ENCODE peak calls at places on chromosome 11, in ten cellular contexts. One of them, this sample, is unnamed.

GRCh38 chr11:70409437-70409836 is 11.1 kb downstream of the CTTN start:
- DNase-seq in pons: no peak
- DNase-seq in dorsolateral prefrontal cortex: no peak
- DNase-seq in activated CD4-positive, alpha-beta T cell treated with anti-CD3 and anti-CD28 coated beads, Interleukin-2, amount 50 U/mL, for 24 hours: no peak
- DNase-seq in astrocyte of the hippocampus: no peak
- DNase-seq in germinal center: no peak
- DNase-seq in NCI-H1092 treated with DMSO at 0.1 percent for 48 hours: no peak
- DNase-seq in stimulated activated CD4-positive, alpha-beta T cell treated with anti-CD3 and anti-CD28 coated beads, Interleukin-4, amount 100 ng/mL, for 48 hours: no peak
- DNase-seq in Kasumi-1: no peak
- DNase-seq in endothelial cell: no peak
- DNase-seq in this sample: no peak

GRCh38 chr11:127993788-127994187 is 593.6 kb downstream of the ETS1 start:
- DNase-seq in NCI-H1092 treated with DMSO at 0.1 percent for 48 hours: no peak
- DNase-seq in endothelial cell: no peak
- DNase-seq in Kasumi-1: no peak
- DNase-seq in astrocyte of the hippocampus: no peak
- DNase-seq in activated CD4-positive, alpha-beta T cell treated with anti-CD3 and anti-CD28 coated beads, Interleukin-2, amount 50 U/mL, for 24 hours: no peak
- DNase-seq in germinal center: no peak
- DNase-seq in stimulated activated CD4-positive, alpha-beta T cell treated with anti-CD3 and anti-CD28 coated beads, Interleukin-4, amount 100 ng/mL, for 48 hours: no peak
- DNase-seq in dorsolateral prefrontal cortex: no peak
- DNase-seq in pons: no peak
- DNase-seq in this sample: no peak

GRCh38 chr11:96054870-96055705 is 131.2 kb upstream of the MTMR2 start:
- DNase-seq in dorsolateral prefrontal cortex: no peak
- DNase-seq in Kasumi-1: peak
- DNase-seq in germinal center: peak
- DNase-seq in NCI-H1092 treated with DMSO at 0.1 percent for 48 hours: peak
- DNase-seq in activated CD4-positive, alpha-beta T cell treated with anti-CD3 and anti-CD28 coated beads, Interleukin-2, amount 50 U/mL, for 24 hours: no peak
- DNase-seq in endothelial cell: no peak
- DNase-seq in stimulated activated CD4-positive, alpha-beta T cell treated with anti-CD3 and anti-CD28 coated beads, Interleukin-4, amount 100 ng/mL, for 48 hours: no peak
- DNase-seq in astrocyte of the hippocampus: peak
- DNase-seq in pons: peak
- DNase-seq in this sample: no peak

GRCh38 chr11:64146036-64146943 is 19.6 kb downstream of the MACROD1 start:
- DNase-seq in activated CD4-positive, alpha-beta T cell treated with anti-CD3 and anti-CD28 coated beads, Interleukin-2, amount 50 U/mL, for 24 hours: peak
- DNase-seq in dorsolateral prefrontal cortex: no peak
- DNase-seq in pons: peak
- DNase-seq in astrocyte of the hippocampus: peak
- DNase-seq in NCI-H1092 treated with DMSO at 0.1 percent for 48 hours: peak
- DNase-seq in germinal center: peak
- DNase-seq in Kasumi-1: peak
- DNase-seq in stimulated activated CD4-positive, alpha-beta T cell treated with anti-CD3 and anti-CD28 coated beads, Interleukin-4, amount 100 ng/mL, for 48 hours: peak
- DNase-seq in endothelial cell: peak
- DNase-seq in this sample: no peak

GRCh38 chr11:107591098-107591445 is at the start of gene ELMOD1:
- DNase-seq in activated CD4-positive, alpha-beta T cell treated with anti-CD3 and anti-CD28 coated beads, Interleukin-2, amount 50 U/mL, for 24 hours: no peak
- DNase-seq in Kasumi-1: peak
- DNase-seq in astrocyte of the hippocampus: peak
- DNase-seq in pons: no peak
- DNase-seq in NCI-H1092 treated with DMSO at 0.1 percent for 48 hours: peak
- DNase-seq in endothelial cell: peak
- DNase-seq in dorsolateral prefrontal cortex: peak
- DNase-seq in stimulated activated CD4-positive, alpha-beta T cell treated with anti-CD3 and anti-CD28 coated beads, Interleukin-4, amount 100 ng/mL, for 48 hours: no peak
- DNase-seq in germinal center: peak
- DNase-seq in this sample: peak

GRCh38 chr11:68657021-68657780 is 27.1 kb upstream of the GAL start:
- DNase-seq in stimulated activated CD4-positive, alpha-beta T cell treated with anti-CD3 and anti-CD28 coated beads, Interleukin-4, amount 100 ng/mL, for 48 hours: no peak
- DNase-seq in endothelial cell: no peak
- DNase-seq in dorsolateral prefrontal cortex: no peak
- DNase-seq in germinal center: no peak
- DNase-seq in activated CD4-positive, alpha-beta T cell treated with anti-CD3 and anti-CD28 coated beads, Interleukin-2, amount 50 U/mL, for 24 hours: no peak
- DNase-seq in pons: no peak
- DNase-seq in NCI-H1092 treated with DMSO at 0.1 percent for 48 hours: no peak
- DNase-seq in astrocyte of the hippocampus: no peak
- DNase-seq in Kasumi-1: no peak
- DNase-seq in this sample: no peak

GRCh38 chr11:31643831-31644230 is 134.3 kb downstream of the ELP4 start:
- DNase-seq in endothelial cell: no peak
- DNase-seq in stimulated activated CD4-positive, alpha-beta T cell treated with anti-CD3 and anti-CD28 coated beads, Interleukin-4, amount 100 ng/mL, for 48 hours: no peak
- DNase-seq in germinal center: no peak
- DNase-seq in activated CD4-positive, alpha-beta T cell treated with anti-CD3 and anti-CD28 coated beads, Interleukin-2, amount 50 U/mL, for 24 hours: no peak
- DNase-seq in pons: peak
- DNase-seq in Kasumi-1: no peak
- DNase-seq in NCI-H1092 treated with DMSO at 0.1 percent for 48 hours: no peak
- DNase-seq in astrocyte of the hippocampus: peak
- DNase-seq in dorsolateral prefrontal cortex: peak
- DNase-seq in this sample: no peak

GRCh38 chr11:30983810-30984441 is 385.6 kb downstream of the DCDC1 start:
- DNase-seq in NCI-H1092 treated with DMSO at 0.1 percent for 48 hours: no peak
- DNase-seq in endothelial cell: no peak
- DNase-seq in dorsolateral prefrontal cortex: no peak
- DNase-seq in activated CD4-positive, alpha-beta T cell treated with anti-CD3 and anti-CD28 coated beads, Interleukin-2, amount 50 U/mL, for 24 hours: no peak
- DNase-seq in Kasumi-1: no peak
- DNase-seq in germinal center: no peak
- DNase-seq in pons: no peak
- DNase-seq in stimulated activated CD4-positive, alpha-beta T cell treated with anti-CD3 and anti-CD28 coated beads, Interleukin-4, amount 100 ng/mL, for 48 hours: no peak
- DNase-seq in astrocyte of the hippocampus: no peak
- DNase-seq in this sample: no peak

GRCh38 chr11:86473991-86474833 is 99.5 kb downstream of the CCDC81 start:
- DNase-seq in endothelial cell: no peak
- DNase-seq in astrocyte of the hippocampus: peak
- DNase-seq in activated CD4-positive, alpha-beta T cell treated with anti-CD3 and anti-CD28 coated beads, Interleukin-2, amount 50 U/mL, for 24 hours: no peak
- DNase-seq in dorsolateral prefrontal cortex: no peak
- DNase-seq in Kasumi-1: no peak
- DNase-seq in stimulated activated CD4-positive, alpha-beta T cell treated with anti-CD3 and anti-CD28 coated beads, Interleukin-4, amount 100 ng/mL, for 48 hours: no peak
- DNase-seq in germinal center: no peak
- DNase-seq in pons: no peak
- DNase-seq in NCI-H1092 treated with DMSO at 0.1 percent for 48 hours: no peak
- DNase-seq in this sample: no peak

GRCh38 chr11:131356201-131356600 is 14.2 kb upstream of the NTM start:
- DNase-seq in Kasumi-1: no peak
- DNase-seq in endothelial cell: no peak
- DNase-seq in dorsolateral prefrontal cortex: no peak
- DNase-seq in activated CD4-positive, alpha-beta T cell treated with anti-CD3 and anti-CD28 coated beads, Interleukin-2, amount 50 U/mL, for 24 hours: no peak
- DNase-seq in astrocyte of the hippocampus: peak
- DNase-seq in stimulated activated CD4-positive, alpha-beta T cell treated with anti-CD3 and anti-CD28 coated beads, Interleukin-4, amount 100 ng/mL, for 48 hours: no peak
- DNase-seq in pons: no peak
- DNase-seq in germinal center: no peak
- DNase-seq in NCI-H1092 treated with DMSO at 0.1 percent for 48 hours: no peak
- DNase-seq in this sample: no peak

GRCh38 chr11:77129069-77129840 is 1.2 kb downstream of the MYO7A start:
- DNase-seq in dorsolateral prefrontal cortex: no peak
- DNase-seq in germinal center: no peak
- DNase-seq in NCI-H1092 treated with DMSO at 0.1 percent for 48 hours: no peak
- DNase-seq in Kasumi-1: no peak
- DNase-seq in pons: no peak
- DNase-seq in stimulated activated CD4-positive, alpha-beta T cell treated with anti-CD3 and anti-CD28 coated beads, Interleukin-4, amount 100 ng/mL, for 48 hours: no peak
- DNase-seq in endothelial cell: no peak
- DNase-seq in astrocyte of the hippocampus: no peak
- DNase-seq in activated CD4-positive, alpha-beta T cell treated with anti-CD3 and anti-CD28 coated beads, Interleukin-2, amount 50 U/mL, for 24 hours: no peak
- DNase-seq in this sample: no peak

GRCh38 chr11:93089474-93090102 is 108.2 kb downstream of the SLC36A4 start:
- DNase-seq in astrocyte of the hippocampus: peak
- DNase-seq in activated CD4-positive, alpha-beta T cell treated with anti-CD3 and anti-CD28 coated beads, Interleukin-2, amount 50 U/mL, for 24 hours: no peak
- DNase-seq in stimulated activated CD4-positive, alpha-beta T cell treated with anti-CD3 and anti-CD28 coated beads, Interleukin-4, amount 100 ng/mL, for 48 hours: no peak
- DNase-seq in dorsolateral prefrontal cortex: no peak
- DNase-seq in NCI-H1092 treated with DMSO at 0.1 percent for 48 hours: peak
- DNase-seq in endothelial cell: peak
- DNase-seq in pons: peak
- DNase-seq in Kasumi-1: peak
- DNase-seq in germinal center: peak
- DNase-seq in this sample: peak

GRCh38 chr11:17773674-17774073 is 39.1 kb downstream of the KCNC1 start:
- DNase-seq in activated CD4-positive, alpha-beta T cell treated with anti-CD3 and anti-CD28 coated beads, Interleukin-2, amount 50 U/mL, for 24 hours: no peak
- DNase-seq in stimulated activated CD4-positive, alpha-beta T cell treated with anti-CD3 and anti-CD28 coated beads, Interleukin-4, amount 100 ng/mL, for 48 hours: no peak
- DNase-seq in Kasumi-1: no peak
- DNase-seq in pons: no peak
- DNase-seq in astrocyte of the hippocampus: no peak
- DNase-seq in germinal center: no peak
- DNase-seq in endothelial cell: no peak
- DNase-seq in dorsolateral prefrontal cortex: no peak
- DNase-seq in NCI-H1092 treated with DMSO at 0.1 percent for 48 hours: no peak
- DNase-seq in this sample: no peak

GRCh38 chr11:69290791-69291190 is 3.2 kb upstream of the MYEOV start:
- DNase-seq in Kasumi-1: no peak
- DNase-seq in germinal center: no peak
- DNase-seq in stimulated activated CD4-positive, alpha-beta T cell treated with anti-CD3 and anti-CD28 coated beads, Interleukin-4, amount 100 ng/mL, for 48 hours: no peak
- DNase-seq in pons: no peak
- DNase-seq in astrocyte of the hippocampus: no peak
- DNase-seq in dorsolateral prefrontal cortex: no peak
- DNase-seq in endothelial cell: no peak
- DNase-seq in activated CD4-positive, alpha-beta T cell treated with anti-CD3 and anti-CD28 coated beads, Interleukin-2, amount 50 U/mL, for 24 hours: no peak
- DNase-seq in NCI-H1092 treated with DMSO at 0.1 percent for 48 hours: no peak
- DNase-seq in this sample: no peak